ENCODE peak calls at places on chromosome 6, in eight cellular contexts. X, Q, L, H, A, U, P and C are unnamed samples.

GRCh38 chr6:143427109-143427817 is 23.2 kb downstream of the ADAT2 start:
- DNase-seq in A (peak; percentile 95), L (peak; percentile 92), P (peak; percentile 77), H (peak; percentile 73), X (peak; percentile 72), U (peak; percentile 81), Q (peak; percentile 65), C (peak; percentile 73)

GRCh38 chr6:159023893-159024292 is 20.9 kb downstream of the TAGAP start:
- DNase-seq in P (no peak), H (no peak), L (no peak), X (no peak), Q (no peak), A (no peak), U (no peak), C (no peak)

GRCh38 chr6:113875470-113875869 is 18.3 kb downstream of the MARCKS start:
- DNase-seq in U (no peak), A (no peak), P (no peak), X (no peak), H (no peak), Q (no peak), L (no peak), C (no peak)

GRCh38 chr6:67825201-67825895 is 809.7 kb upstream of the ADGRB3 start:
- DNase-seq in H (no peak), A (no peak), Q (no peak), X (no peak), U (no peak), P (no peak), L (no peak), C (no peak)

GRCh38 chr6:53103993-53104675 is 38.9 kb downstream of the FBXO9 start:
- DNase-seq in P (no peak), X (no peak), H (no peak), L (peak; percentile 32), Q (no peak), U (no peak), A (no peak), C (no peak)

GRCh38 chr6:2196079-2196679 is 49.2 kb downstream of the GMDS start:
- DNase-seq in H (peak; percentile 18), P (no peak), L (peak; percentile 49), X (peak; percentile 42), A (peak; percentile 28), U (peak; percentile 42), Q (peak; percentile 51), C (peak; percentile 42)

GRCh38 chr6:72770959-72771358 is 149.1 kb downstream of the KCNQ5 start:
- DNase-seq in X (no peak), U (no peak), A (no peak), P (no peak), Q (no peak), L (no peak), H (no peak), C (no peak)

GRCh38 chr6:79143320-79143898 is 65.4 kb upstream of the PHIP start:
- DNase-seq in X (no peak), A (no peak), L (no peak), H (no peak), Q (no peak), P (no peak), U (no peak), C (no peak)

GRCh38 chr6:31882344-31882743 is 3.5 kb upstream of the SLC44A4 start:
- DNase-seq in L (no peak), P (no peak), U (no peak), A (no peak), H (no peak), Q (no peak), X (no peak), C (peak; percentile 78)

GRCh38 chr6:11592289-11592906 is 54.8 kb downstream of the TMEM170B start:
- DNase-seq in A (no peak), L (no peak), Q (no peak), H (no peak), P (no peak), U (no peak), X (no peak), C (no peak)

DNA sequence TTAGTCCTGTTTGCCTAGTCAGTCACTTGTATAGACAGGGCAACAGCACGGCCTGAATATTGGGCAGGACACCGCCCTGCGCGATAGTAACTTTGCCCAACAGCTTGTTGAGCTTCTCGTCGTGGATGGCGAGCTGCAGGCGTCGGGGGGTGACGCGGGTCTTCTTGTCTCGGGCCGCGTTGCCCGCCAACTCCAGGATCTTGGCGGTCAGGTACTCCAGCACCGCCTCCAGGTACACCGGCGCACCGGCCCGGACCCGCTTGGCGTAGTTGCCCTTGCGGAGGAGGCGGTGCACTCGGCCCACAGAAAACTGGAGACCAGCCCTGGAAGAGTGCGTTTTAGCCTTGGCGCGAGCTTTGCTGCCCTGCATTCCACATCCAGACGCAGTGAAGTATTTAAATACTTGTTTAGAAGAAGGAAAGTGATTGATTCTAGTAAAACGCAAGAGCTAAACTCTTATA is 92.8 kb upstream of the BTN3A2 start:
- DNase-seq in U (peak; percentile 46), P (peak; percentile 75), L (peak; percentile 89), Q (no peak), A (no peak), H (no peak), X (peak; percentile 48), C (peak; percentile 48)
- TF ChIP-seq CTCF in U (no peak), P (no peak), L (peak; percentile 46), Q (no peak), A (no peak), H (no peak), X (no peak), C (no peak)

GRCh38 chr6:162705736-162706135 is 21.8 kb downstream of the PRKN start:
- DNase-seq in L (no peak), P (no peak), X (no peak), Q (no peak), U (no peak), H (no peak), A (no peak), C (no peak)
- TF ChIP-seq CTCF in L (no peak), P (no peak), X (no peak), Q (no peak), U (no peak), H (no peak), A (no peak), C (no peak)

GRCh38 chr6:25637946-25638345 is 14.1 kb upstream of the SCGN start:
- DNase-seq in H (no peak), U (no peak), P (no peak), L (peak; percentile 89), X (no peak), Q (no peak), A (no peak), C (no peak)
- TF ChIP-seq CTCF in H (no peak), U (no peak), P (no peak), L (peak; percentile 72), X (no peak), Q (no peak), A (no peak), C (no peak)

GRCh38 chr6:146775227-146775626 is 176.5 kb downstream of the ADGB start:
- DNase-seq in A (no peak), U (no peak), H (no peak), L (no peak), Q (no peak), X (no peak), P (no peak), C (no peak)
- TF ChIP-seq CTCF in A (no peak), U (no peak), H (peak; percentile 15), L (peak; percentile 60), Q (no peak), X (no peak), P (no peak), C (peak; percentile 12)